ENCODE peak calls at places on chromosomes 11 and 22, in four cellular contexts. I is body of pancreas, T is right lobe of liver, D is ovary. W is an unnamed sample.
A peak's percentile ranks its signal among the peaks of the same experiment; 100 is the strongest.

GRCh38 chr11:18615628-18616392 is 16.2 kb downstream of the MISFA start:
- DNase-seq in I (no peak), D (no peak), T (no peak), W (no peak)

GRCh38 chr11:57653162-57653561 is 3.5 kb upstream of the YPEL4 start:
- DNase-seq in T (no peak), I (no peak), D (no peak), W (no peak)

GRCh38 chr11:35190804-35191348 is 51.9 kb downstream of the CD44 start:
- DNase-seq in D (no peak), I (no peak), T (no peak), W (no peak)

GRCh38 chr11:66910016-66910415 is 48.2 kb downstream of the PC start:
- DNase-seq in T (no peak), I (no peak), D (no peak), W (no peak)

GRCh38 chr22:47153854-47154542 is 391.5 kb downstream of the TBC1D22A start:
- DNase-seq in T (no peak), I (no peak), D (peak; percentile 53), W (no peak)

GRCh38 chr22:29733362-29734322 is 13.8 kb downstream of the CABP7 start:
- DNase-seq in T (no peak), I (peak; percentile 60), D (no peak), W (no peak)

GRCh38 chr11:46607516-46607915 is 9.5 kb downstream of the HARBI1 start:
- DNase-seq in D (no peak), T (no peak), I (no peak), W (no peak)

GRCh38 chr11:7892751-7893356 is 38.2 kb downstream of the OR10A6 start:
- DNase-seq in T (no peak), D (no peak), I (peak; percentile 30), W (no peak)

GRCh38 chr11:122170815-122171475 is 54.9 kb upstream of the BLID start:
- DNase-seq in T (no peak), D (no peak), I (no peak), W (no peak)

DNA sequence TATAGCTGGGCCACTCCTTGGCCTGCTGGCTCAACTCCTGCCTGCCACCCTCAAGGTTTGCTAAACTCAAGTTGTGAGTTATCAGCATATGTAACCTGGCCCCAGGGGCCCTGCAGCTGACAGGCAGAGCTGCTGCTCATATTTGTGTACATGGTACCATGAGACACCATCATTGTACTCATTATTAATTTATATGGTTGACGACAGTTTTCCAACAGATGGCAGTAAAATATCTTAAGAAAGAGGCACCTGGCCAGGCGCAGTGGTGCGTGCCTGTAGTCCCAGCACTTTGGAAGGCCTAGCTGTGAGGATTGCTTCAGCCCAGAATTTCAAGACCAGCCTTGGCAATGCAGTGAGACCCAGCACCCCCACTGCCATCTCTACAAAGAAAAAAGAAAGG is 11.4 kb upstream of the DENND5A start:
- DNase-seq in D (no peak), T (no peak), I (no peak), W (no peak)
- TF ChIP-seq CTCF in D (no peak), T (no peak), I (no peak), W (no peak)

GRCh38 chr22:36220457-36220921 is 18.8 kb downstream of the APOL2 start:
- DNase-seq in T (no peak), D (no peak), I (peak; percentile 41), W (peak; percentile 52)

GRCh38 chr22:36213596-36213995 is 12.0 kb upstream of the APOL4 start:
- DNase-seq in D (no peak), T (no peak), I (no peak), W (no peak)

GRCh38 chr22:36212896-36213295 is 11.3 kb upstream of the APOL4 start:
- DNase-seq in T (no peak), I (no peak), D (no peak), W (no peak)

GRCh38 chr22:36218648-36219047 is 17.0 kb upstream of the APOL4 start:
- DNase-seq in T (no peak), I (no peak), D (no peak), W (no peak)

GRCh38 chr22:36215976-36216375 is 14.4 kb upstream of the APOL4 start:
- DNase-seq in D (no peak), I (peak; percentile 35), T (no peak), W (no peak)
- H3K27me3 ChIP-seq in D (no peaks in the 10 kb centered on the region), I (no peaks in the 10 kb centered on the region), T (no peaks in the 10 kb centered on the region), W (no peaks in the 10 kb centered on the region)

DNA sequence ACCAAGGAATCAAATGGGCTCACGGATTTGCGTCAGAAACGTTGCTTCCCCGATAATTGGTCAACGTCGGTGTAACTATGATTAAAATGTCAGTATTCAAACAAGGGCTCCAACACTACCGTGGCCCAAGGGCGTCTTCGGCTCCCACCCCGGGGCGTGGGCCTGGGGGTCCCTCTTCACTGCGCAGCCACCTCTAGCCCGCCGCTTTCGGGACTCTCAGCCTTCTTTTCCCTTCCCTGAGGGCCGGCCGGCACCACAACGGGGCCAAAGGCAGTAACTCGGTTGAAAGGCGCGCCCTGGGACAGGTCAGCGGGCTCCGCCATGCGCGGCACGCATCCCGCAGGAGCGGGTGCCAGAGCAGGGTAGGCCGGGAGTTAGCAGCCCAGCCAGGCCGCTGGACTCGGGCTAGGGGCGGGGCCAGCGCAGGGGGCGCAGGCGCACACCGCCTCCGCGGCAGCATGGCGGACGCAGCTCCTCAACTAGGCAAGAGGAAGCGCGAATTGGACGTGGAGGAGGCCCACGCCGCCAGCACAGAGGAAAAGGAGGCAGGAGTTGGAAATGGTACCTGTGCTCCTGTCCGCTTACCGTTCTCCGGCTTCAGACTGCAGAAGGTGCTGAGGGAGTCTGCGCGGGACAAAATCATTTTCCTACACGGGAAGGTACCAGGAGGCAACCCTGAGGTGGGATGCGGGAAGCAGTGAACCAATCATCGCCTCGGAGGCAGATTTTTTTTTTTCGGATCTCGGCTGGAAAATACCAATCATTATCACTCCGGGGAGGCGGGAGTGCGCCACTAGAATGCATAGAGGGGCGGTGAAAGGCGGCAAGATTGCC is at the start of gene DCPS:
- DNase-seq in T (peak; percentile 93), D (peak; percentile 91), I (peak; percentile 91), W (peak; percentile 94)
- TF ChIP-seq POLR2A in T (peak; percentile 76), D (peak; percentile 40), I (peak; percentile 87), W (peak; percentile 76)

DNA sequence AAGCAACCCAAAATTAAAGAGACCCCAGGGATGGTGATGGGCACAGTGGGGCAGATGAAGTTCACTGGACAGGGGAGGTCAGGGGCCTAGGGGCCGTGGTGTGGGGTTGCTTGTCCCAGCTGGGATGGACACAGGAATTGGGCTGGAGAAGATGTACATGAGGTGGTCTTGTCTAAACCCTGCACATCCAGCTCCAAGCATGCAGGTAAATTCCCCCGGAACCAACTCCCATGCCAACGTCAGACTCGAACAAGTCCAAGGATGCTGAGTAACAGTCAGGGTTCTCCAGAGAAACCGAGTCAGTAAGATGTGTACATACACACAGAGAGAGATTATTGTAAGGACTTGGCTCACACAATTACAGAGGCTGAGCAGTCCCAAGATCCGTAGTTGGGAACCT is 28.9 kb downstream of the TSPAN32 start:
- DNase-seq in T (no peak), I (no peak), D (no peak), W (no peak)
- TF ChIP-seq CTCF in T (no peak), I (no peak), D (no peak), W (no peak)

GRCh38 chr22:49009359-49010063 is 818.2 kb downstream of the BRD1 start:
- DNase-seq in I (no peak), T (no peak), D (no peak), W (no peak)
- H3K27me3 ChIP-seq in I (no peaks in the 10 kb centered on the region), T (no peaks in the 10 kb centered on the region), D (no peaks in the 10 kb centered on the region), W (no peaks in the 10 kb centered on the region)

DNA sequence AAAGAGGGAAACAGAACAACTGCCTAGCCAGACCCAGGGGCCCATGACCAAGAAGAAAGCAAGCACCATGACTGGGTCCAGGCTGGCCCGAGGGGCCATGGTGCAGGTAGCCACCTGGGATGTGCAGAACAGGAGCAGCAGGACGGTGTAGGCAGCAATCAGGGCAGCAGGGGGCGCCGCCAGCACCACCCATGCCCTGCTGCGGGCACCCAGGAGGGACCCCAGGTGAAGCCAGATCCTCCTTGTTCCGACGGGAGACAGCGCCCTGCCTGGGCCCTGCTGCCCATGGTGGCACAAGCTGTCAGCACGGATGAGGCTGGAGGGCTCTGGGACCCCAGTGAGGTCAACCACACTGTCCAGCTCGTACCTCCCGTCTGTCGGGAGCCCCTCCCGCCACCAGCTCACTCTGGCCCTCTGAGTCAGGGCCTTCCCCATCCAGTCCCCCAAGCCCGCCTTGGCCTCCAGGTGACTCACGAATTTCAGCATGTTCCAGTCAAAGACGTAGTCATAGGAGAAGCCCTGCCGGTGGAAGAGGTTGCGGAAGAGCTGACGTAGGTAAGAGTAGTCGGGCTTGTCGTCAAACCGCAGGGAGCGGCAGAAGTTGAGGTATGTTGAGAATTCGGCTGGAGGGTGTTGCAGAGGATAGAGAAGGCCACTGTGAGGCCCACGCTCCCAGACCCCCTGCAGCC is 18.8 kb downstream of the CSNK1E start:
- DNase-seq in T (no peak), D (no peak), I (no peak), W (no peak)
- TF ChIP-seq POLR2A in T (no peak), D (no peak), I (no peak), W (no peak)

DNA sequence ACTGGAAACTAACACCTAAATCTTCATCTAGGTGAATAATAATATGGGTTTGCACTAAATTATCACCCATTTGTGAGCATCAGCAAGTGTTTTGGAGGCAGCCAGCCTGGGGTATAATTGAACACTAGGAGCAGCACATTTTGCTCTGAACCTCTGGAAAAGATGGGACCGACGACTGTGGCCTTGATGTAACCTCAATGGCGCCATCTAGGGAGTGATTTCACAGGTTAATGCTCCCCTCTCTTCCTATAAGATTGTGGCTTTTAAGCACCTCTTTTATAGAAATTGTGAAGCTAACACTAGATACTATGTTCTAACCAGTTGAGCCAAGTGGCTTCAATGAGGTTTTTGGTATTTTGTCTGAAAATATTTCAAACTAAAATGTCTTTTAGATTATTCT is 203.7 kb downstream of the NELL1 start:
- DNase-seq in T (no peak), D (no peak), I (peak; percentile 26), W (no peak)
- TF ChIP-seq CTCF in T (peak; percentile 11), D (no peak), I (no peak), W (no peak)

GRCh38 chr11:119322360-119322739 is 5.4 kb upstream of the MCAM start:
- DNase-seq in D (no peak), I (no peak), T (no peak), W (no peak)
- H3K27me3 ChIP-seq in D (no peaks in the 10 kb centered on the region), I (no peaks in the 10 kb centered on the region), T (no peaks in the 10 kb centered on the region), W (no peaks in the 10 kb centered on the region)

GRCh38 chr22:19533049-19533626 is 8.9 kb upstream of the CLDN5 start:
- DNase-seq in T (no peak), D (no peak), I (no peak), W (no peak)
- TF ChIP-seq POLR2A in T (no peak), D (no peak), I (no peak), W (no peak)

DNA sequence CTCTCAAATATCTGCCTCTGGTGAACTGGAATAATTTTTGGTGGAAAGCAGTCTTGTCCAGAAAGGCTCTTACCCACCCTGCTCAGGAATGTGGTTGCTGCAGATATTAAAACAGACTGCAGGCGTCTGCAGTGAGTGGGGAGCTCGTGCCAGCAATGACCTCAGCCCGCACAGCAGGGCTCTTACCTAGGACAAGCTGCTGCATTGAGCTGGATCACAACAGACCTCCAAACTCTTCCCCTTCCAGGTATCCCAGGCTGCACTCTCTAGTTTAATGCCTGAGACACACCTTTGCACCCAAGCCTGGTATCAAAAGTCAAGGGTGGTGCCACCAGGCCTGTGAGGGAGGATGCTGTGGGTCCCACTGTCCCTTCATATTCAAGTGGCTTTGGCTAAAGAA is 69.7 kb upstream of the CDON start:
- DNase-seq in I (peak; percentile 71), T (no peak), D (peak; percentile 69), W (peak; percentile 77)
- TF ChIP-seq CTCF in I (no peak), T (no peak), D (no peak), W (peak; percentile 28)